ENCODE peak calls at places on chromosomes 12 and 14, in six cellular contexts. One of them, this sample, is unnamed. For H3K27me3, the result is how much of the 10 kb centered on the place peaks cover.

GRCh38 chr14:22088614-22089359 is 415.2 kb upstream of the OR4E1 start:
- DNase-seq in GM12878: no peak
- DNase-seq in tibial nerve: no peak
- DNase-seq in hepatocyte: no peak
- DNase-seq in heart left ventricle: no peak
- DNase-seq in dorsolateral prefrontal cortex: no peak
- DNase-seq in this sample: no peak

GRCh38 chr14:38578278-38578681 is 322.4 kb upstream of the CLEC14A start:
- DNase-seq in GM12878: no peak
- DNase-seq in tibial nerve: no peak
- DNase-seq in hepatocyte: no peak
- DNase-seq in heart left ventricle: no peak
- DNase-seq in dorsolateral prefrontal cortex: no peak
- DNase-seq in this sample: no peak

GRCh38 chr14:105526781-105527380 is 498 bp downstream of the TMEM121 start:
- DNase-seq in GM12878: no peak
- DNase-seq in tibial nerve: no peak
- DNase-seq in hepatocyte: peak
- DNase-seq in heart left ventricle: no peak
- DNase-seq in dorsolateral prefrontal cortex: no peak
- DNase-seq in this sample: no peak

GRCh38 chr14:89509891-89510290 is 92.9 kb upstream of the FOXN3 start:
- DNase-seq in GM12878: no peak
- DNase-seq in tibial nerve: no peak
- DNase-seq in hepatocyte: no peak
- DNase-seq in heart left ventricle: no peak
- DNase-seq in dorsolateral prefrontal cortex: no peak
- DNase-seq in this sample: no peak

GRCh38 chr14:99388286-99388685 is 92.4 kb downstream of the SETD3 start:
- DNase-seq in GM12878: no peak
- DNase-seq in tibial nerve: no peak
- DNase-seq in hepatocyte: no peak
- DNase-seq in heart left ventricle: no peak
- DNase-seq in dorsolateral prefrontal cortex: no peak
- DNase-seq in this sample: no peak

GRCh38 chr12:93614917-93615596 is 42.6 kb downstream of the SOCS2 start:
- DNase-seq in GM12878: no peak
- DNase-seq in tibial nerve: no peak
- DNase-seq in hepatocyte: no peak
- DNase-seq in heart left ventricle: no peak
- DNase-seq in dorsolateral prefrontal cortex: no peak
- DNase-seq in this sample: no peak

GRCh38 chr14:63435838-63436237 is 107.3 kb downstream of the PPP2R5E start:
- DNase-seq in GM12878: no peak
- DNase-seq in tibial nerve: peak
- DNase-seq in hepatocyte: peak
- DNase-seq in heart left ventricle: no peak
- DNase-seq in dorsolateral prefrontal cortex: no peak
- DNase-seq in this sample: no peak

GRCh38 chr12:100254876-100255275 is 12.0 kb downstream of the DEPDC4 start:
- DNase-seq in GM12878: no peak
- DNase-seq in tibial nerve: no peak
- DNase-seq in hepatocyte: no peak
- DNase-seq in heart left ventricle: no peak
- DNase-seq in dorsolateral prefrontal cortex: no peak
- DNase-seq in this sample: no peak

GRCh38 chr12:41190360-41190759 is 2.2 kb downstream of the PDZRN4 start:
- DNase-seq in GM12878: no peak
- DNase-seq in tibial nerve: peak
- DNase-seq in hepatocyte: peak
- DNase-seq in heart left ventricle: no peak
- DNase-seq in dorsolateral prefrontal cortex: no peak
- DNase-seq in this sample: no peak

GRCh38 chr12:132201391-132202120 is 57.3 kb downstream of the NOC4L start:
- DNase-seq in GM12878: no peak
- DNase-seq in tibial nerve: no peak
- DNase-seq in hepatocyte: no peak
- DNase-seq in heart left ventricle: peak
- DNase-seq in dorsolateral prefrontal cortex: no peak
- DNase-seq in this sample: no peak

GRCh38 chr12:132204064-132204821 is 60.0 kb downstream of the NOC4L start:
- DNase-seq in GM12878: no peak
- DNase-seq in tibial nerve: no peak
- DNase-seq in hepatocyte: no peak
- DNase-seq in heart left ventricle: no peak
- DNase-seq in dorsolateral prefrontal cortex: no peak
- DNase-seq in this sample: no peak

GRCh38 chr12:132200800-132201199 is 56.5 kb downstream of the NOC4L start:
- DNase-seq in GM12878: no peak
- DNase-seq in tibial nerve: no peak
- DNase-seq in hepatocyte: no peak
- DNase-seq in heart left ventricle: peak
- DNase-seq in dorsolateral prefrontal cortex: no peak
- DNase-seq in this sample: no peak

GRCh38 chr12:132204822-132205270 is 60.6 kb downstream of the NOC4L start:
- DNase-seq in GM12878: no peak
- DNase-seq in tibial nerve: no peak
- DNase-seq in hepatocyte: no peak
- DNase-seq in heart left ventricle: no peak
- DNase-seq in dorsolateral prefrontal cortex: no peak
- DNase-seq in this sample: no peak

DNA sequence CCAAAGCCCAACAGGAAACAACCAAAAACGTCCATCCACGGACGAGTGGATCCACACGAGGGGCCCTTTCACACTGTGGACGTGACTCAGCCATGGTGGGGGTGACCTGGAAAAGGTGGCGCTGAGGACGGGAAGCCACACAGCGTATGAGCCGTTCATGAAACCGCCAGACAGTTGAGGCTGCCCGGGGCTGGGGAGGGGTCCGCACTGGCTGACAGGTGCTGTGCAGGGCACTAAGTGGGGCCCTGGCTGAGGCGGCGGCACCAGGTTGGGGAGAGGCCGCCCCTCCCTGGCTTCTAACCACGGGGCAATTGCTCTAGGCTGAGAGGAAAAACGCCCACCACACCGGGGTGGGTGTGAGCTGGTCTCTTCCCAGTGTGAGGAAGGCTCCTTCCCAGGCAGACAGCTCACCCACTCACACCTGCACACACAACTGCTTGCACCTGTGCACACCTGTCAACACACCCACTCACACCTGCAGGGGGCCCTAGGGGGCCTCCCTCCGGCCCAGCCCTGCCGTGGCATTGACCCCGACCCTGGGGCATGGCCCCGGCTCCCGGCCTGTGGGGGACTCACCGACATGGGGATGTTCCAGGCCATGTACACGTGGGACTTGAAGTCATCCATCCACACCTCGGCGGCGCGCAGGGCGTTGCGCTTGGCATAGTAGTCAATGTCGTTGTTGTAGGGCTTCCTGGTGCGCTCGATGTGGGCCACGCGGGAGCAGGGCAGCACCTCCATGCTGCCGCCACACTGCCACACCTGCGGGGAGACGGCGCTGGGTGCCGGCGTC is 58.9 kb downstream of the NOC4L start:
- DNase-seq in GM12878: no peak
- DNase-seq in tibial nerve: no peak
- DNase-seq in hepatocyte: no peak
- DNase-seq in heart left ventricle: peak
- DNase-seq in dorsolateral prefrontal cortex: no peak
- DNase-seq in this sample: no peak
- H3K27me3 ChIP-seq in GM12878: under half
- H3K27me3 ChIP-seq in tibial nerve: half or more
- H3K27me3 ChIP-seq in hepatocyte: under half
- H3K27me3 ChIP-seq in heart left ventricle: under half
- H3K27me3 ChIP-seq in dorsolateral prefrontal cortex: under half
- H3K27me3 ChIP-seq in this sample: under half

GRCh38 chr12:125185740-125186470 is 120.7 kb downstream of the AACS start:
- DNase-seq in GM12878: no peak
- DNase-seq in tibial nerve: no peak
- DNase-seq in hepatocyte: peak
- DNase-seq in heart left ventricle: peak
- DNase-seq in dorsolateral prefrontal cortex: peak
- DNase-seq in this sample: no peak

GRCh38 chr12:125183187-125184067 is 118.2 kb downstream of the AACS start:
- DNase-seq in GM12878: peak
- DNase-seq in tibial nerve: peak
- DNase-seq in hepatocyte: peak
- DNase-seq in heart left ventricle: peak
- DNase-seq in dorsolateral prefrontal cortex: peak
- DNase-seq in this sample: peak

GRCh38 chr12:125186471-125187147 is 121.4 kb downstream of the AACS start:
- DNase-seq in GM12878: no peak
- DNase-seq in tibial nerve: no peak
- DNase-seq in hepatocyte: no peak
- DNase-seq in heart left ventricle: peak
- DNase-seq in dorsolateral prefrontal cortex: no peak
- DNase-seq in this sample: no peak

GRCh38 chr12:125185311-125185739 is 120.1 kb downstream of the AACS start:
- DNase-seq in GM12878: no peak
- DNase-seq in tibial nerve: no peak
- DNase-seq in hepatocyte: peak
- DNase-seq in heart left ventricle: no peak
- DNase-seq in dorsolateral prefrontal cortex: no peak
- DNase-seq in this sample: no peak

DNA sequence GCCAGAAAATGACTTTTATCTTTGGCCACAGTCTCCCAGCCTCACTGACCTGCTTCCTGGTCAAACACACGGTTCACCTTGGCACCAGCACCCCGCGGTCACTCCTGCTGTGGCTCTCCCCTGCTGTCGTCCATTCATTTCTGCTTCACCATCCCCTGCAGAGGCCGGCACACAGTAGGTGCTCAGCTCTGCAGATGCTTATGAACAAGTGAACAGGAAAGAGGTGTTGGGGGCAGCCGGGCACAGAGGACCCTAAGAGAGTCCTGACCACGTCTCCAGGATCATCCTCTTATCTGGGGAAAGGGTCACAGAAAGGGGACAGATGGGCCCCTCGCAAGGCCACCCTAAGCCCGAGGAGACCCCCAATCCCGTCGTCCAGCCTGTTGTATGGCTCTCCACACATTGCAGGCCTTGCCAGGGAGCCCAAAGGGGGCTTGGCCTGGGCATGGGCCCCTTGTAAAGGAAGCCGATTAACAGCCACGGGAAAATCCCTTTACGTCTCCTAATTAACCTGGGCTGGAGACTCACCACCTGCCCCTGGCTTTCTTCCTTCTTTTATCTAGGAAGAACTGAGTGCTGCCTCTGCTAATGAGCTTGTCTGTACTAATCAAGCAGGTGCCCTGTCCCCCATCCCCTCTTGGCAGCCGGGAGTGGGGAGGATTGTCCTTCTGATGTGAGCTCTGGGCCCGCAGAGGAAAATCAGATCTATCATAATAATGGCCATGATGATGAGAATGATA is 119.1 kb downstream of the AACS start:
- DNase-seq in GM12878: no peak
- DNase-seq in tibial nerve: no peak
- DNase-seq in hepatocyte: no peak
- DNase-seq in heart left ventricle: no peak
- DNase-seq in dorsolateral prefrontal cortex: no peak
- DNase-seq in this sample: no peak
- H3K27me3 ChIP-seq in GM12878: under half
- H3K27me3 ChIP-seq in tibial nerve: under half
- H3K27me3 ChIP-seq in hepatocyte: under half
- H3K27me3 ChIP-seq in heart left ventricle: under half
- H3K27me3 ChIP-seq in dorsolateral prefrontal cortex: under half
- H3K27me3 ChIP-seq in this sample: under half

DNA sequence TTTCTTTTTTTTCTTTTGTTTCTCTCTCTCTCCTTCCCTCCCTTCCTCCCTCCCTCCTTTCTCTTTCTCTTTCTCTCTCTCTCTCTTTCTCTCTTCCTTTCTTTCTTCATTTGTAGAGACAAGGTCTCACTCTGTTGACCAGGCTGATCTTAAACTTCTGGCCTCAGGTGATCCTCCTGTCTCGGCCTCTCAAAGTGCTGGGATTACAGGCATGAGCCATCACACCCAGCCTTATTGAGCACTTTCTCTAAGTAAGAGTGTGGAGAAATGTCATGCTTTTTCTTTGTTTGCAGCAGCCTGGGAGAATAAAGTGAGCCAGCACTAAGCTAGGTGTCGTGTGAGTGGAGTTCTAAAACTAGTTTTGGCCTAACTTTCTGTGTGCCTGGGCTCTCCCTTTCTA is 74.0 kb downstream of the TTC7B start:
- DNase-seq in GM12878: no peak
- DNase-seq in tibial nerve: no peak
- DNase-seq in hepatocyte: no peak
- DNase-seq in heart left ventricle: no peak
- DNase-seq in dorsolateral prefrontal cortex: no peak
- DNase-seq in this sample: no peak
- H3K27me3 ChIP-seq in GM12878: under half
- H3K27me3 ChIP-seq in tibial nerve: under half
- H3K27me3 ChIP-seq in hepatocyte: under half
- H3K27me3 ChIP-seq in heart left ventricle: under half
- H3K27me3 ChIP-seq in dorsolateral prefrontal cortex: under half
- H3K27me3 ChIP-seq in this sample: under half

GRCh38 chr12:54024581-54024980 is 3.7 kb upstream of the HOXC6 start:
- DNase-seq in GM12878: no peak
- DNase-seq in tibial nerve: no peak
- DNase-seq in hepatocyte: no peak
- DNase-seq in heart left ventricle: no peak
- DNase-seq in dorsolateral prefrontal cortex: no peak
- DNase-seq in this sample: no peak
- H3K27me3 ChIP-seq in GM12878: under half
- H3K27me3 ChIP-seq in tibial nerve: under half
- H3K27me3 ChIP-seq in hepatocyte: half or more
- H3K27me3 ChIP-seq in heart left ventricle: under half
- H3K27me3 ChIP-seq in dorsolateral prefrontal cortex: half or more
- H3K27me3 ChIP-seq in this sample: under half

DNA sequence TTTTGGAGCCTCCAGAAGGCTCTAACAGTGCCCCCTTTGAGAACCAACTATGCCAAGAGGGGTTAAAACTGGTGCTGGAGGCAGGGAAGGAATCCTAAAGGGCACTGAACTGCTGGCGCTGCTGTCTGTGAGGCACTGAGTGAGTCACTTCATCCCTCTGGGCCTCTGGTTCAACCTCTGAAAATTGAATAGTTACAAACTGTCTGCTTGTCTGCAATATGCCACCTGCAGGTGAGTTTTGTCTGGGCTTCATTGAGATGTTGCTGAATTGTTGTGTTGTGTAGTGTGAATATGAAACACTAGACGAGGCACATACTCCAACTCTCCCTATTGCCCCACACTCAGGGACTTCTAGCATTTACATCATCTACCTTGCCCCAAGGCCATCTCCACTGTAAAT is 68.0 kb downstream of the GRIN2B start:
- DNase-seq in GM12878: no peak
- DNase-seq in tibial nerve: no peak
- DNase-seq in hepatocyte: no peak
- DNase-seq in heart left ventricle: no peak
- DNase-seq in dorsolateral prefrontal cortex: no peak
- DNase-seq in this sample: no peak
- H3K27me3 ChIP-seq in GM12878: under half
- H3K27me3 ChIP-seq in tibial nerve: under half
- H3K27me3 ChIP-seq in hepatocyte: under half
- H3K27me3 ChIP-seq in heart left ventricle: under half
- H3K27me3 ChIP-seq in dorsolateral prefrontal cortex: under half
- H3K27me3 ChIP-seq in this sample: under half

This sample was measured in CD8-positive, alpha-beta T cell.